ENCODE peak calls at places on chromosomes 11 and 22, in four cellular contexts. One of them, this sample, is unnamed. For H3K4me1, the result is how much of the 10 kb centered on the place peaks cover.

GRCh38 chr22:28958611-28959010 is 75.2 kb downstream of the ZNRF3 start:
- DNase-seq in aorta: no peak
- DNase-seq in CD8-positive, alpha-beta T cell: no peak
- DNase-seq in SK-N-SH: no peak
- DNase-seq in this sample: no peak

GRCh38 chr11:61534901-61535839 is 26.6 kb downstream of the LRRC10B start:
- DNase-seq in aorta: no peak
- DNase-seq in CD8-positive, alpha-beta T cell: no peak
- DNase-seq in SK-N-SH: no peak
- DNase-seq in this sample: no peak

GRCh38 chr11:58805065-58805464 is 39.4 kb downstream of the GLYATL2 start:
- DNase-seq in aorta: no peak
- DNase-seq in CD8-positive, alpha-beta T cell: no peak
- DNase-seq in SK-N-SH: no peak
- DNase-seq in this sample: no peak

GRCh38 chr11:60951909-60952741 is at the start of gene SLC15A3:
- DNase-seq in aorta: peak
- DNase-seq in CD8-positive, alpha-beta T cell: no peak
- DNase-seq in SK-N-SH: no peak
- DNase-seq in this sample: peak

GRCh38 chr11:70423523-70424505 is 25.5 kb downstream of the CTTN start:
- DNase-seq in aorta: no peak
- DNase-seq in CD8-positive, alpha-beta T cell: peak
- DNase-seq in SK-N-SH: no peak
- DNase-seq in this sample: no peak

GRCh38 chr11:116928845-116929244 is 91.4 kb upstream of the APOA1 start:
- DNase-seq in aorta: no peak
- DNase-seq in CD8-positive, alpha-beta T cell: no peak
- DNase-seq in SK-N-SH: no peak
- DNase-seq in this sample: no peak

GRCh38 chr11:24086921-24087320 is 409.9 kb upstream of the LUZP2 start:
- DNase-seq in aorta: no peak
- DNase-seq in CD8-positive, alpha-beta T cell: no peak
- DNase-seq in SK-N-SH: no peak
- DNase-seq in this sample: no peak

GRCh38 chr11:111344032-111344431 is 35.0 kb downstream of the POU2AF1 start:
- DNase-seq in aorta: peak
- DNase-seq in CD8-positive, alpha-beta T cell: no peak
- DNase-seq in SK-N-SH: no peak
- DNase-seq in this sample: no peak

GRCh38 chr11:87223816-87224215 is 186.1 kb downstream of the TMEM135 start:
- DNase-seq in aorta: no peak
- DNase-seq in CD8-positive, alpha-beta T cell: no peak
- DNase-seq in SK-N-SH: no peak
- DNase-seq in this sample: no peak

GRCh38 chr11:86249307-86250098 is 5.0 kb downstream of the EED start:
- DNase-seq in aorta: no peak
- DNase-seq in CD8-positive, alpha-beta T cell: no peak
- DNase-seq in SK-N-SH: no peak
- DNase-seq in this sample: no peak

GRCh38 chr22:43152355-43153071 is 1.2 kb downstream of the TSPO start:
- DNase-seq in aorta: peak
- DNase-seq in CD8-positive, alpha-beta T cell: peak
- DNase-seq in SK-N-SH: peak
- DNase-seq in this sample: peak

GRCh38 chr11:13210424-13210823 is 67.2 kb upstream of the BMAL1 start:
- DNase-seq in aorta: peak
- DNase-seq in CD8-positive, alpha-beta T cell: no peak
- DNase-seq in SK-N-SH: peak
- DNase-seq in this sample: peak

GRCh38 chr22:43389227-43389836 is 22.5 kb upstream of the MPPED1 start:
- DNase-seq in aorta: no peak
- DNase-seq in CD8-positive, alpha-beta T cell: no peak
- DNase-seq in SK-N-SH: no peak
- DNase-seq in this sample: no peak

GRCh38 chr11:70048279-70049024 is 29.7 kb upstream of the ANO1 start:
- DNase-seq in aorta: no peak
- DNase-seq in CD8-positive, alpha-beta T cell: no peak
- DNase-seq in SK-N-SH: peak
- DNase-seq in this sample: peak

GRCh38 chr22:37276771-37277170 is 5.5 kb upstream of the CYTH4 start:
- DNase-seq in aorta: peak
- DNase-seq in CD8-positive, alpha-beta T cell: no peak
- DNase-seq in SK-N-SH: no peak
- DNase-seq in this sample: no peak

DNA sequence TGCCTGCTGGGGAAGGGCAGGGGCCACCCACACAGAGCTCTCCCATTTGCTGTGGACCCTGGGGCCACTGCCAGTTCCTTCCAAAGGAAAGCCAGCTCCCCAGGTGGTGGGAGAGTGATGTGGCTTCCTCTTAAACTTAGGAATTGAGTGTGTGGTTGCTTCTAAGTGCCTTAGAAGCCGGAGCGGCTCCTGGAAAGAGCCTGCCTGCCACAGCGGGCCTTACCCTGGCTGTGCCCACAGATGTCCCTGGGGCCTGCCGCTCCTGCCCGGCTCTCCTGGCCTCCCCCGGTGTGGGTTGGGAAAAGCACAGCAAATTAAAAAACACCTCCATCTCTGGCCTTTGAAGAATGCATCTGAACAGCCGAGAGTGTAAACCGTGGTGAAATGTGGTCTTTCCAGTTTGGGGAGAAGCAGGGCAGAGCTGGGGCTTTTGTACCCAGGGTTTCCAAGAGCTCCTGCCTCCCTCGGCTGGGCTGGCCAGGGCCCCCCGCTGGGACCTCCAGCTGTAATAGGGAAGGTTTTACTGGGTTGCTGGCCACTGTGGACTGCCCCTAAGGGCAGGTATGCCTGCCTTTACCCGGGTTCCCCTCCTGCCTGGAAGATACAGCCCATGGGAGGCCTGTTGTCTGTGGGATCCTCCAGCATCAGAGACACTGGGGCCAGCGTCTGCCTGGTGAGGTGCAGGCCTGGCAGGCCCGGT is 30.2 kb downstream of the LRP5 start:
- DNase-seq in aorta: no peak
- DNase-seq in CD8-positive, alpha-beta T cell: no peak
- DNase-seq in SK-N-SH: peak
- DNase-seq in this sample: no peak
- H3K4me1 ChIP-seq in aorta: under half
- H3K4me1 ChIP-seq in CD8-positive, alpha-beta T cell: under half
- H3K4me1 ChIP-seq in SK-N-SH: under half
- H3K4me1 ChIP-seq in this sample: under half

GRCh38 chr22:35686298-35686697 is 31.4 kb upstream of the APOL5 start:
- DNase-seq in aorta: no peak
- DNase-seq in CD8-positive, alpha-beta T cell: no peak
- DNase-seq in SK-N-SH: no peak
- DNase-seq in this sample: no peak
- H3K4me1 ChIP-seq in aorta: under half
- H3K4me1 ChIP-seq in CD8-positive, alpha-beta T cell: under half
- H3K4me1 ChIP-seq in SK-N-SH: under half
- H3K4me1 ChIP-seq in this sample: under half

GRCh38 chr11:128720522-128720985 is 26.7 kb downstream of the FLI1 start:
- DNase-seq in aorta: no peak
- DNase-seq in CD8-positive, alpha-beta T cell: peak
- DNase-seq in SK-N-SH: no peak
- DNase-seq in this sample: no peak

GRCh38 chr11:128716661-128717210 is 22.9 kb downstream of the FLI1 start:
- DNase-seq in aorta: no peak
- DNase-seq in CD8-positive, alpha-beta T cell: no peak
- DNase-seq in SK-N-SH: no peak
- DNase-seq in this sample: no peak

GRCh38 chr11:128718064-128718463 is 24.2 kb downstream of the FLI1 start:
- DNase-seq in aorta: no peak
- DNase-seq in CD8-positive, alpha-beta T cell: no peak
- DNase-seq in SK-N-SH: no peak
- DNase-seq in this sample: no peak

GRCh38 chr11:128717581-128717980 is 23.7 kb downstream of the FLI1 start:
- DNase-seq in aorta: no peak
- DNase-seq in CD8-positive, alpha-beta T cell: no peak
- DNase-seq in SK-N-SH: no peak
- DNase-seq in this sample: no peak

GRCh38 chr11:128719556-128719824 is 25.6 kb downstream of the FLI1 start:
- DNase-seq in aorta: no peak
- DNase-seq in CD8-positive, alpha-beta T cell: no peak
- DNase-seq in SK-N-SH: no peak
- DNase-seq in this sample: no peak
- H3K4me1 ChIP-seq in aorta: under half
- H3K4me1 ChIP-seq in CD8-positive, alpha-beta T cell: half or more
- H3K4me1 ChIP-seq in SK-N-SH: under half
- H3K4me1 ChIP-seq in this sample: under half

GRCh38 chr11:20032127-20032526 is 128.1 kb downstream of the DBX1 start:
- DNase-seq in aorta: no peak
- DNase-seq in CD8-positive, alpha-beta T cell: no peak
- DNase-seq in SK-N-SH: no peak
- DNase-seq in this sample: no peak
- H3K4me1 ChIP-seq in aorta: under half
- H3K4me1 ChIP-seq in CD8-positive, alpha-beta T cell: under half
- H3K4me1 ChIP-seq in SK-N-SH: under half
- H3K4me1 ChIP-seq in this sample: under half

DNA sequence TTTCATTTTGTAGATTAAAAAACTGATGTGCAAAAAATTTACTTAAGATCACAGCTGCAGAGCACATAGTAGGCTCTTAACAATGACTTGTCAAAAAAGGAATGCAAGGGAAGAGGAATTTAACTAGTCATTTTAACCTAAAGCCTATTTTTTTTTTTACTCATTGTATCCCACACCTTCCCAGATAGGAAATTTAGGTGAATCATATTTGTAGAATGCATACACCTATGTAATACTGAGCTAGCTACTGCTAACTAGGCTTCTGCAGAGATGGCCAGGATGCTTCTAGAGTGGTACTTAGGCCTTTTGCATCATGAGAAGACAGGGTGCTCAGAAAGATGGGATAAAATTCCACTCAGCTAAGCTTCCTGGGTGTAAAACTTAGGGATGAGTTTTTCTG is 387.3 kb downstream of the AASDHPPT start:
- DNase-seq in aorta: no peak
- DNase-seq in CD8-positive, alpha-beta T cell: no peak
- DNase-seq in SK-N-SH: no peak
- DNase-seq in this sample: no peak
- H3K4me1 ChIP-seq in aorta: under half
- H3K4me1 ChIP-seq in CD8-positive, alpha-beta T cell: under half
- H3K4me1 ChIP-seq in SK-N-SH: under half
- H3K4me1 ChIP-seq in this sample: under half

DNA sequence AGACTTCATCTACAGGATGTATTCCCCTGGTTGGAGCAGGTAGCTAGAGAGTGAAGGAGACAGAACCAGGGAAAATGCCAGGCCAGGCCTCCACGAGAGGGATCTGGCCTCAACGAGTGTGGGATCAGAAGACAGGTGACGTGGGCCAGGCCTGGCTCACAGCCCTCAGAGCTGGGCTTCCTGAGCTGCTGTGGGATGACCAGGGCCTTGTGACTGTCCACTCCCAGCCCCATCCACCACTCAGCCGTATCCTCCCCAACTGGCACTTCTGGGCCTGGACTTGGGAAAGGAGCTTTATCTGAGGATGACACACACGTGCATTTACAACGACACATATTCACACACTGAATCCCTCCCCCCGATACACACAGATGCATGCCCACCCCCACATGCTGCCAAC is 93.2 kb downstream of the TP53I11 start:
- DNase-seq in aorta: no peak
- DNase-seq in CD8-positive, alpha-beta T cell: no peak
- DNase-seq in SK-N-SH: peak
- DNase-seq in this sample: no peak
- H3K4me1 ChIP-seq in aorta: under half
- H3K4me1 ChIP-seq in CD8-positive, alpha-beta T cell: under half
- H3K4me1 ChIP-seq in SK-N-SH: under half
- H3K4me1 ChIP-seq in this sample: under half

GRCh38 chr11:119918356-119918755 is 189.4 kb upstream of the NECTIN1 start:
- DNase-seq in aorta: no peak
- DNase-seq in CD8-positive, alpha-beta T cell: no peak
- DNase-seq in SK-N-SH: no peak
- DNase-seq in this sample: no peak
- H3K4me1 ChIP-seq in aorta: under half
- H3K4me1 ChIP-seq in CD8-positive, alpha-beta T cell: under half
- H3K4me1 ChIP-seq in SK-N-SH: under half
- H3K4me1 ChIP-seq in this sample: under half

DNA sequence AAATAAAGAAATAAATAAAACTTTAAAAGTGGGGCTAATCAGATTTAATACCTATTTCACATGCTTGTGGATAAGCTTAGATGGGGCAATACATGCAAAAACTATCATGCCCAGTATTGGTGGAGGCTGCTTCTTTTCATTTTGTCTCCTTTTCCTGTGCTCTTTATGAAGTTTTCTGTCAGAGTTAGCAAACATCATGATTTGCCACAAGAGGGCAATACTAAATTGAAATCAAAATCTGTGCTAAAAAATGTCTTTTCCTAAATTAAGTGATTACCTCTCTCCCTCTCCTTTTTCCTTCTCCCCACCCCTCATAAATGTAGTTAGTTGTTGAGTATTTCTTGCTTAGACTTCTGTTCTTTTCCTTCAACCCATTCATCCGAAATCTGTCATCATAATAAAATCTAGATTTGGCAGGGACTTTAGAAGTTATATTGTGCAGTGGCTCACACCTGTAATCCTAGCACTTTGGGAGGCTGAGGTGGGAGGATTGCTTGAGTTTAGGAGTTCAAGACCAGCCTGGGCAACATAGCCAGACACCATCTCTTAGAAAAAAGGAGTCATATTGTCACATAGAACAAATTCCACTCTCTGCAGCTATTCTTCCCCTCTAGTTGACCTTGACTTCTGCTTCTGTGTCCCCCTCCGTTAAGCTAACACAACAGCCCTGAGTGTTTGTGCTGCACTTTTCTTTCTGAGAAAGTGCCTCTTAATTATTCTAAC is 4.7 kb upstream of the ARHGAP42 start:
- DNase-seq in aorta: no peak
- DNase-seq in CD8-positive, alpha-beta T cell: no peak
- DNase-seq in SK-N-SH: no peak
- DNase-seq in this sample: no peak
- H3K4me1 ChIP-seq in aorta: under half
- H3K4me1 ChIP-seq in CD8-positive, alpha-beta T cell: under half
- H3K4me1 ChIP-seq in SK-N-SH: under half
- H3K4me1 ChIP-seq in this sample: under half